ENCODE peak calls at places on chromosomes 5 and 9, in nine cellular contexts. D is heart left ventricle, N is suprapubic skin, B is gastrocnemius medialis, K is nephron progenitor cell, U is lung, X is HFF-Myc, F is breast epithelium, S is endothelial cell. Y is an unnamed sample.

GRCh38 chr9:18668944-18669343 is 195.0 kb downstream of the ADAMTSL1 start:
- DNase-seq in D (no peak), N (no peak), B (no peak), K (no peak), U (no peak), X (no peak), F (no peak), S (no peak), Y (no peak)

GRCh38 chr9:8845376-8845775 is 1045.8 kb upstream of the DMAC1 start:
- DNase-seq in D (peak), N (no peak), B (no peak), K (no peak), U (no peak), X (no peak), F (no peak), S (no peak), Y (no peak)

GRCh38 chr5:148806520-148806931 is 19.9 kb upstream of the ADRB2 start:
- DNase-seq in D (no peak), N (no peak), B (no peak), K (no peak), U (no peak), X (no peak), F (no peak), S (no peak), Y (no peak)

GRCh38 chr5:143593723-143594122 is 190.2 kb upstream of the NR3C1 start:
- DNase-seq in D (no peak), N (no peak), B (no peak), K (no peak), U (no peak), X (no peak), F (no peak), S (no peak), Y (no peak)

GRCh38 chr9:130699047-130699446 is 5.5 kb downstream of the EXOSC2 start:
- DNase-seq in D (no peak), N (no peak), B (no peak), K (no peak), U (no peak), X (no peak), F (no peak), S (no peak), Y (no peak)

GRCh38 chr9:124213396-124213795 is 44.4 kb upstream of the NEK6 start:
- DNase-seq in D (no peak), N (peak), B (no peak), K (no peak), U (no peak), X (no peak), F (peak), S (no peak), Y (no peak)

GRCh38 chr5:68194405-68194804 is 21.2 kb upstream of the PIK3R1 start:
- DNase-seq in D (no peak), N (no peak), B (no peak), K (no peak), U (no peak), X (no peak), F (no peak), S (no peak), Y (no peak)

GRCh38 chr5:42993516-42994284 is 46.4 kb downstream of the ANXA2R start:
- DNase-seq in D (peak), N (no peak), B (no peak), K (no peak), U (no peak), X (no peak), F (no peak), S (no peak), Y (peak)

GRCh38 chr9:5953743-5954707 is 61.4 kb downstream of the RANBP6 start:
- DNase-seq in D (no peak), N (no peak), B (no peak), K (no peak), U (no peak), X (no peak), F (no peak), S (no peak), Y (no peak)

GRCh38 chr5:167147879-167148278 is 1143.6 kb upstream of the WWC1 start:
- DNase-seq in D (no peak), N (no peak), B (no peak), K (no peak), U (no peak), X (no peak), F (no peak), S (no peak), Y (no peak)

GRCh38 chr9:16125637-16126036 is 572.8 kb downstream of the CCDC171 start:
- DNase-seq in D (no peak), N (no peak), B (no peak), K (no peak), U (no peak), X (no peak), F (no peak), S (no peak), Y (no peak)

GRCh38 chr9:100281676-100282387 is 70.9 kb downstream of the TEX10 start:
- DNase-seq in D (no peak), N (no peak), B (no peak), K (no peak), U (no peak), X (no peak), F (no peak), S (no peak), Y (no peak)

GRCh38 chr5:45507174-45507573 is 189.0 kb downstream of the HCN1 start:
- DNase-seq in D (no peak), N (no peak), B (no peak), K (no peak), U (no peak), X (no peak), F (no peak), S (peak), Y (no peak)

GRCh38 chr5:16784843-16785791 is 151.0 kb downstream of the MYO10 start:
- DNase-seq in D (no peak), N (no peak), B (peak), K (no peak), U (no peak), X (no peak), F (no peak), S (no peak), Y (no peak)

GRCh38 chr5:130126748-130127147 is 222.5 kb downstream of the CHSY3 start:
- DNase-seq in D (no peak), N (no peak), B (no peak), K (no peak), U (no peak), X (no peak), F (no peak), S (no peak), Y (no peak)

GRCh38 chr5:142825378-142826089 is 55.4 kb downstream of the ARHGAP26 start:
- DNase-seq in D (peak), N (no peak), B (no peak), K (no peak), U (no peak), X (no peak), F (no peak), S (no peak), Y (no peak)

GRCh38 chr9:127734247-127734746 is 797 bp downstream of the TOR2A start:
- DNase-seq in D (no peak), N (no peak), B (no peak), K (no peak), U (no peak), X (no peak), F (no peak), S (no peak), Y (no peak)

GRCh38 chr5:133716475-133717183 is 104.3 kb upstream of the FSTL4 start:
- DNase-seq in D (no peak), N (no peak), B (no peak), K (no peak), U (no peak), X (no peak), F (no peak), S (no peak), Y (no peak)

GRCh38 chr5:112183103-112183634 is 235.9 kb downstream of the EPB41L4A start:
- DNase-seq in D (no peak), N (no peak), B (no peak), K (peak), U (no peak), X (no peak), F (no peak), S (no peak), Y (no peak)

GRCh38 chr9:129224618-129225017 is 46.6 kb upstream of the IER5L start:
- DNase-seq in D (no peak), N (no peak), B (no peak), K (no peak), U (no peak), X (no peak), F (no peak), S (no peak), Y (no peak)

GRCh38 chr9:130911254-130912049 is 14.8 kb upstream of the QRFP start:
- DNase-seq in D (no peak), N (no peak), B (no peak), K (no peak), U (no peak), X (no peak), F (no peak), S (no peak), Y (no peak)

GRCh38 chr5:95238560-95239325 is 46.2 kb downstream of the MCTP1 start:
- DNase-seq in D (no peak), N (no peak), B (no peak), K (no peak), U (no peak), X (no peak), F (no peak), S (no peak), Y (no peak)

GRCh38 chr5:119578937-119579336 is 50.4 kb upstream of the FAM170A start:
- DNase-seq in D (no peak), N (no peak), B (no peak), K (no peak), U (no peak), X (peak), F (no peak), S (peak), Y (no peak)

GRCh38 chr5:119583684-119584083 is 45.7 kb upstream of the FAM170A start:
- DNase-seq in D (no peak), N (no peak), B (no peak), K (no peak), U (no peak), X (no peak), F (no peak), S (no peak), Y (no peak)

GRCh38 chr5:119582987-119583386 is 46.4 kb upstream of the FAM170A start:
- DNase-seq in D (no peak), N (no peak), B (no peak), K (no peak), U (no peak), X (no peak), F (no peak), S (no peak), Y (no peak)
- TF ChIP-seq CTCF in D (no peak), N (no peak), B (no peak), K (no peak), U (no peak), X (no peak), F (no peak), S (no peak), Y (no peak)

GRCh38 chr9:133424187-133424586 is 2.0 kb downstream of the ADAMTS13 start:
- DNase-seq in D (no peak), N (no peak), B (no peak), K (no peak), U (no peak), X (no peak), F (no peak), S (no peak), Y (no peak)

GRCh38 chr9:133423216-133423615 is 1.0 kb downstream of the ADAMTS13 start:
- DNase-seq in D (no peak), N (no peak), B (no peak), K (no peak), U (no peak), X (no peak), F (no peak), S (no peak), Y (no peak)

GRCh38 chr9:133420392-133420827 is 1.8 kb upstream of the ADAMTS13 start:
- DNase-seq in D (no peak), N (no peak), B (no peak), K (no peak), U (no peak), X (no peak), F (no peak), S (no peak), Y (no peak)

GRCh38 chr9:133419005-133419404 is 1.2 kb upstream of the REXO4 start:
- DNase-seq in D (no peak), N (no peak), B (no peak), K (no peak), U (no peak), X (no peak), F (no peak), S (no peak), Y (no peak)

DNA sequence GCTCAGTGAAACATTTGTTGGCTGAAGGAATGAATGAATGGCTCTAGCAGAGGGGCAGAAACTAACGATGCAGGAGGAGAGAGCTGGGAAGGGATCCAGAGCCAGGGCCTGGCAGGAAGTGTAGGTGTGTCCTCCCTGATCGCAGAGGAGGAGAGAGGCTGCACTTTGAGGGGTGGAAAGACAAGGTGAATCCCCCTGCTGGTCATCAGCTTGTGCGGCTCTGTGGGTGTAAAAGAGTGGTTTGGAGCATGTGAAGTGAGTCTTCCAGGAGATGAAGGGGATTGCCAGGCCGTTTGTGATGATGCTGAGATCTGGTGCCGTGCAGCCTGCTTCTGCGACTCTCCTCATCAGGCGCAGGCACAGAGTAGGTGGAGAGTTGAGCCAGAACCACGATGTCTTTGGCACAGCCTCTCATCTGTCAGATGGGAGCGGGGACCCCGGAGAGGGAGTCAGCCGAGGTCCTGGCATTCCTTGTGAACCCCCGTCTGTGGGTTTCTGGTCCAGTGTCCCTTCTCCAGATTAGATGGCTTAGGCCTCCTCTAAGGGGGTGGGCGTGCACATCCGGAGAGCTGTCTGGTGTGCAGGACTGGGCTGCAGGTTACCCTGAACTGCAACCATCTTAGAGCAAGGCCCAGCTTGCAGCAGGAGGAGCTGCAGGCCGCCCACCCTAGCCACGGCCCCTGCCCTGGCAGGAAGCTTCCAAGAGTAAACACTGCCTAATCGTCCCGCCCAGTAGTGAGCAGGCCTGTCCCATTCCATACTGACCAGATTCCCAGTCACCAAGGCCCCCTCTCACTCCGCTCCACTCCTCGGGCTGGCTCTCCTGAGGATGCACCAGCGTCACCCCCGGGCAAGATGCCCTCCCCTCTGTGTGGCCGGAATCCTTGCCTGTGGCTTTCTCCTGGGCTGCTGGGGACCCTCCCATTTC is at the start of gene ADAMTS13:
- DNase-seq in D (no peak), N (no peak), B (no peak), K (no peak), U (no peak), X (no peak), F (no peak), S (no peak), Y (no peak)
- TF ChIP-seq CTCF in D (no peak), N (no peak), B (no peak), K (peak), U (no peak), X (peak), F (no peak), S (no peak), Y (no peak)

GRCh38 chr5:28896949-28897348 is 1858.6 kb upstream of the CDH9 start:
- DNase-seq in D (no peak), N (no peak), B (no peak), K (no peak), U (no peak), X (no peak), F (no peak), S (no peak), Y (no peak)
- TF ChIP-seq CTCF in D (no peak), N (no peak), B (no peak), K (no peak), U (no peak), X (no peak), F (no peak), S (peak), Y (no peak)

DNA sequence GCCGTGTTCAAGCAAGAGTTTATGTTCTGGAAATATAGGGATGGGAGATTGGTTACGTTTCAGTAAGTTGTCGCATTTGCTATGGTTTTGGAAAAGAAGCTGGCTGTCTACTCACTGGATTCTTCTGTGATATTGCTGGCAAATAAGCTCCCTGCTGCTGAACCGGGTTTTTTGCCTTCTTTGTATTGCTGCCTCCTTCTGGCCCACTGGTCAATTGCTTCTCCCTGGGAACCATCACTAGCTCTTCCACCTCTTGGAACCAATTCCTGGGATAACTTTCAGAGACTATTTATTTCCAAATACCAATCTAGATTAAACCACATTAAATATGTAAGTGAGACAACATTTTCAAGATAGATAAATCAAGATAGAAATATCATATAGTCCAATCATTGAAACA is 43.0 kb downstream of the NUDT12 start:
- DNase-seq in D (no peak), N (no peak), B (no peak), K (no peak), U (no peak), X (no peak), F (no peak), S (peak), Y (no peak)
- TF ChIP-seq CTCF in D (no peak), N (no peak), B (no peak), K (peak), U (no peak), X (no peak), F (no peak), S (peak), Y (no peak)

DNA sequence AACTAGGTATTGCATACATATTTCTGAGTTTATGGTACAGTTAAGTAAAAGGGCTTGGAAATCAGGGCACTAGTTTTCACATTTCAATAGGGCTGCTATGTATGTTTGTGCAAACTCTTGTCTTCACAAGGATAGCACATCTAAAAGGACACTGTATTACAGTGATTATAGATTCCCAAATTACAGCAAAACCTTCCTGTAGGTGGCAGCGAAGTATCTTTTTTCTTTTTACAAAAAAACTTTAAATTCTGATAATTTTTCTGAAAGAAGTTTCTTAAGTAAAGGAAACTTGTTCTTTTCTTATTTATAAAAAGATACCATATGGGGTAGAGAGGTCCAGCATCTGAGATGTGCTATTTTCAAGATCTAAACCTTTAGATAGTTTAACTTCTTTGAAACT is 337.8 kb downstream of the PTPRD start:
- DNase-seq in D (no peak), N (no peak), B (no peak), K (no peak), U (no peak), X (no peak), F (no peak), S (no peak), Y (no peak)
- TF ChIP-seq CTCF in D (no peak), N (no peak), B (no peak), K (no peak), U (no peak), X (no peak), F (no peak), S (no peak), Y (no peak)